ENCODE peak calls at places on chromosomes 1 and 21, in seven cellular contexts. One of them, this sample, is unnamed. For H3K36me3, the result is how much of the 10 kb centered on the place peaks cover.

GRCh38 chr1:169108897-169109560 is 2.5 kb downstream of the ATP1B1 start:
- DNase-seq in GM23338: peak
- DNase-seq in sigmoid colon: peak
- DNase-seq in stomach: peak
- DNase-seq in breast epithelium: no peak
- DNase-seq in HepG2: peak
- DNase-seq in spleen: no peak
- DNase-seq in this sample: peak

GRCh38 chr1:150765229-150765976 is at the start of gene CTSS:
- DNase-seq in GM23338: no peak
- DNase-seq in sigmoid colon: no peak
- DNase-seq in stomach: no peak
- DNase-seq in breast epithelium: no peak
- DNase-seq in HepG2: no peak
- DNase-seq in spleen: no peak
- DNase-seq in this sample: no peak

GRCh38 chr1:30782361-30783243 is 25.0 kb upstream of the LAPTM5 start:
- DNase-seq in GM23338: peak
- DNase-seq in sigmoid colon: peak
- DNase-seq in stomach: peak
- DNase-seq in breast epithelium: no peak
- DNase-seq in HepG2: peak
- DNase-seq in spleen: peak
- DNase-seq in this sample: peak

GRCh38 chr21:28904961-28905435 is 87.7 kb downstream of the LTN1 start:
- DNase-seq in GM23338: no peak
- DNase-seq in sigmoid colon: no peak
- DNase-seq in stomach: no peak
- DNase-seq in breast epithelium: no peak
- DNase-seq in HepG2: no peak
- DNase-seq in spleen: no peak
- DNase-seq in this sample: no peak

GRCh38 chr1:62321438-62321837 is 2.2 kb upstream of the KANK4 start:
- DNase-seq in GM23338: no peak
- DNase-seq in sigmoid colon: no peak
- DNase-seq in stomach: no peak
- DNase-seq in breast epithelium: no peak
- DNase-seq in HepG2: no peak
- DNase-seq in spleen: no peak
- DNase-seq in this sample: no peak

GRCh38 chr1:189269011-189269410 is 1208.7 kb downstream of the BRINP3 start:
- DNase-seq in GM23338: peak
- DNase-seq in sigmoid colon: no peak
- DNase-seq in stomach: no peak
- DNase-seq in breast epithelium: no peak
- DNase-seq in HepG2: no peak
- DNase-seq in spleen: no peak
- DNase-seq in this sample: no peak

GRCh38 chr1:7186382-7187120 is 401.3 kb downstream of the CAMTA1 start:
- DNase-seq in GM23338: peak
- DNase-seq in sigmoid colon: no peak
- DNase-seq in stomach: no peak
- DNase-seq in breast epithelium: no peak
- DNase-seq in HepG2: no peak
- DNase-seq in spleen: no peak
- DNase-seq in this sample: no peak

GRCh38 chr1:55317263-55317662 is 102.1 kb upstream of the USP24 start:
- DNase-seq in GM23338: no peak
- DNase-seq in sigmoid colon: no peak
- DNase-seq in stomach: no peak
- DNase-seq in breast epithelium: no peak
- DNase-seq in HepG2: no peak
- DNase-seq in spleen: no peak
- DNase-seq in this sample: no peak

GRCh38 chr1:6410248-6410893 is 9.3 kb downstream of the HES2 start:
- DNase-seq in GM23338: no peak
- DNase-seq in sigmoid colon: no peak
- DNase-seq in stomach: no peak
- DNase-seq in breast epithelium: no peak
- DNase-seq in HepG2: peak
- DNase-seq in spleen: no peak
- DNase-seq in this sample: no peak

GRCh38 chr1:178530037-178530402 is 17.1 kb downstream of the TEX35 start:
- DNase-seq in GM23338: no peak
- DNase-seq in sigmoid colon: peak
- DNase-seq in stomach: no peak
- DNase-seq in breast epithelium: peak
- DNase-seq in HepG2: peak
- DNase-seq in spleen: peak
- DNase-seq in this sample: no peak

GRCh38 chr1:201094829-201095228 is 17.4 kb downstream of the CACNA1S start:
- DNase-seq in GM23338: no peak
- DNase-seq in sigmoid colon: no peak
- DNase-seq in stomach: no peak
- DNase-seq in breast epithelium: no peak
- DNase-seq in HepG2: no peak
- DNase-seq in spleen: no peak
- DNase-seq in this sample: no peak

GRCh38 chr1:6234502-6235295 is 1.1 kb downstream of the ICMT start:
- DNase-seq in GM23338: peak
- DNase-seq in sigmoid colon: no peak
- DNase-seq in stomach: no peak
- DNase-seq in breast epithelium: no peak
- DNase-seq in HepG2: no peak
- DNase-seq in spleen: no peak
- DNase-seq in this sample: no peak

GRCh38 chr1:23417570-23417969 is 7.0 kb downstream of the TCEA3 start:
- DNase-seq in GM23338: no peak
- DNase-seq in sigmoid colon: no peak
- DNase-seq in stomach: peak
- DNase-seq in breast epithelium: no peak
- DNase-seq in HepG2: peak
- DNase-seq in spleen: no peak
- DNase-seq in this sample: no peak

GRCh38 chr1:21913763-21914162 is 23.3 kb downstream of the HSPG2 start:
- DNase-seq in GM23338: no peak
- DNase-seq in sigmoid colon: no peak
- DNase-seq in stomach: no peak
- DNase-seq in breast epithelium: no peak
- DNase-seq in HepG2: no peak
- DNase-seq in spleen: no peak
- DNase-seq in this sample: no peak

GRCh38 chr1:24089743-24090555 is 22.0 kb downstream of the MYOM3 start:
- DNase-seq in GM23338: no peak
- DNase-seq in sigmoid colon: no peak
- DNase-seq in stomach: no peak
- DNase-seq in breast epithelium: no peak
- DNase-seq in HepG2: no peak
- DNase-seq in spleen: no peak
- DNase-seq in this sample: peak

GRCh38 chr1:9280015-9280860 is 12.5 kb upstream of the SPSB1 start:
- DNase-seq in GM23338: peak
- DNase-seq in sigmoid colon: peak
- DNase-seq in stomach: peak
- DNase-seq in breast epithelium: no peak
- DNase-seq in HepG2: peak
- DNase-seq in spleen: peak
- DNase-seq in this sample: no peak

GRCh38 chr1:180586671-180587155 is 27.9 kb downstream of the OVAAL start:
- DNase-seq in GM23338: no peak
- DNase-seq in sigmoid colon: no peak
- DNase-seq in stomach: peak
- DNase-seq in breast epithelium: peak
- DNase-seq in HepG2: peak
- DNase-seq in spleen: no peak
- DNase-seq in this sample: peak

GRCh38 chr1:4485398-4485797 is 169.0 kb upstream of the AJAP1 start:
- DNase-seq in GM23338: no peak
- DNase-seq in sigmoid colon: no peak
- DNase-seq in stomach: no peak
- DNase-seq in breast epithelium: no peak
- DNase-seq in HepG2: no peak
- DNase-seq in spleen: no peak
- DNase-seq in this sample: no peak

GRCh38 chr1:215793210-215793609 is 226.1 kb downstream of the KCTD3 start:
- DNase-seq in GM23338: peak
- DNase-seq in sigmoid colon: no peak
- DNase-seq in stomach: no peak
- DNase-seq in breast epithelium: no peak
- DNase-seq in HepG2: no peak
- DNase-seq in spleen: no peak
- DNase-seq in this sample: no peak

GRCh38 chr1:240232548-240232947 is 140.9 kb downstream of the FMN2 start:
- DNase-seq in GM23338: no peak
- DNase-seq in sigmoid colon: no peak
- DNase-seq in stomach: no peak
- DNase-seq in breast epithelium: no peak
- DNase-seq in HepG2: no peak
- DNase-seq in spleen: no peak
- DNase-seq in this sample: no peak

GRCh38 chr1:203792491-203792890 is 2.9 kb upstream of the ZBED6 start:
- DNase-seq in GM23338: no peak
- DNase-seq in sigmoid colon: no peak
- DNase-seq in stomach: no peak
- DNase-seq in breast epithelium: peak
- DNase-seq in HepG2: no peak
- DNase-seq in spleen: no peak
- DNase-seq in this sample: no peak

GRCh38 chr1:221149111-221149510 is 269.9 kb downstream of the HLX start:
- DNase-seq in GM23338: no peak
- DNase-seq in sigmoid colon: no peak
- DNase-seq in stomach: no peak
- DNase-seq in breast epithelium: no peak
- DNase-seq in HepG2: no peak
- DNase-seq in spleen: no peak
- DNase-seq in this sample: no peak

GRCh38 chr1:232655041-232655745 is 25.3 kb upstream of the SIPA1L2 start:
- DNase-seq in GM23338: no peak
- DNase-seq in sigmoid colon: no peak
- DNase-seq in stomach: no peak
- DNase-seq in breast epithelium: no peak
- DNase-seq in HepG2: no peak
- DNase-seq in spleen: no peak
- DNase-seq in this sample: no peak

GRCh38 chr1:172727956-172728603 is 69.2 kb downstream of the FASLG start:
- DNase-seq in GM23338: peak
- DNase-seq in sigmoid colon: no peak
- DNase-seq in stomach: no peak
- DNase-seq in breast epithelium: no peak
- DNase-seq in HepG2: peak
- DNase-seq in spleen: no peak
- DNase-seq in this sample: no peak

GRCh38 chr1:225517221-225517620 is 89.4 kb upstream of the LBR start:
- DNase-seq in GM23338: no peak
- DNase-seq in sigmoid colon: no peak
- DNase-seq in stomach: no peak
- DNase-seq in breast epithelium: no peak
- DNase-seq in HepG2: no peak
- DNase-seq in spleen: no peak
- DNase-seq in this sample: no peak
- H3K36me3 ChIP-seq in GM23338: under half
- H3K36me3 ChIP-seq in sigmoid colon: under half
- H3K36me3 ChIP-seq in stomach: under half
- H3K36me3 ChIP-seq in breast epithelium: under half
- H3K36me3 ChIP-seq in HepG2: under half
- H3K36me3 ChIP-seq in spleen: under half
- H3K36me3 ChIP-seq in this sample: under half

GRCh38 chr21:35565204-35565611 is 495.1 kb downstream of the SETD4 start:
- DNase-seq in GM23338: no peak
- DNase-seq in sigmoid colon: no peak
- DNase-seq in stomach: peak
- DNase-seq in breast epithelium: peak
- DNase-seq in HepG2: no peak
- DNase-seq in spleen: no peak
- DNase-seq in this sample: no peak

GRCh38 chr21:35562876-35563275 is 497.4 kb downstream of the SETD4 start:
- DNase-seq in GM23338: no peak
- DNase-seq in sigmoid colon: no peak
- DNase-seq in stomach: no peak
- DNase-seq in breast epithelium: no peak
- DNase-seq in HepG2: no peak
- DNase-seq in spleen: no peak
- DNase-seq in this sample: no peak

GRCh38 chr21:35566874-35567273 is 493.5 kb downstream of the SETD4 start:
- DNase-seq in GM23338: no peak
- DNase-seq in sigmoid colon: no peak
- DNase-seq in stomach: no peak
- DNase-seq in breast epithelium: no peak
- DNase-seq in HepG2: no peak
- DNase-seq in spleen: no peak
- DNase-seq in this sample: no peak

GRCh38 chr21:35561076-35561475 is 499.2 kb downstream of the SETD4 start:
- DNase-seq in GM23338: no peak
- DNase-seq in sigmoid colon: no peak
- DNase-seq in stomach: no peak
- DNase-seq in breast epithelium: no peak
- DNase-seq in HepG2: no peak
- DNase-seq in spleen: no peak
- DNase-seq in this sample: no peak

DNA sequence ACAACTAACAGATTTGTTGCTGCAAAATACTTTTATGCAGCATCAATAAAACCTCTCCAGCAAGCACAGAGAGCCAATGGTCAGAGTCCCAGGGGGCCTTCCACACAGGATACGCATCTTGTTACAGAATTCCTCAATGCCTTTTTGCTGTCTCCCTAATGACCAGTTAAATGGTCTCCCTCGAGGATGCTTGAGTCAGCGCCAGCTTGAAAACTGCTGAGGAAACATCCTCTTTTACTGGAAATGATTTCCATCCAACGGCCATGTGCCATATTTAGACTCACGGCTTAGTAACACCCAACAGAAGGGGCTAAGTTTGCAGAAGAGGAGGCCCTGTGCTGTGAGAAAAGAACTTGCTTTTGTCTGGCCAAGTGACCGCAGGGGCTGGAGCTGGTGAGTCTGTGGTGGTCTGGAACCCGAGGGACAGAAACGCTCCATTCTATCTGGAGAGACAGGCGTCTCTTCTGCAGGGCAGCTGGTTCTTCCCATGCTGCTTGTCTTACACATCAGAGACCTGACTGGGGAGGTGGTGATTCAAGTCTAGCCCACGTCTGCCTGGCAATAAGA is 496.4 kb downstream of the SETD4 start:
- DNase-seq in GM23338: no peak
- DNase-seq in sigmoid colon: peak
- DNase-seq in stomach: no peak
- DNase-seq in breast epithelium: no peak
- DNase-seq in HepG2: no peak
- DNase-seq in spleen: no peak
- DNase-seq in this sample: no peak
- TF ChIP-seq POLR2AphosphoS5 in GM23338: no peak
- TF ChIP-seq POLR2AphosphoS5 in sigmoid colon: peak
- TF ChIP-seq POLR2AphosphoS5 in stomach: no peak
- TF ChIP-seq POLR2AphosphoS5 in breast epithelium: peak
- TF ChIP-seq POLR2AphosphoS5 in HepG2: no peak
- TF ChIP-seq POLR2AphosphoS5 in spleen: no peak
- TF ChIP-seq POLR2AphosphoS5 in this sample: no peak

GRCh38 chr1:47298025-47298699 is 15.8 kb downstream of the STIL start:
- DNase-seq in GM23338: no peak
- DNase-seq in sigmoid colon: no peak
- DNase-seq in stomach: no peak
- DNase-seq in breast epithelium: no peak
- DNase-seq in HepG2: no peak
- DNase-seq in spleen: no peak
- DNase-seq in this sample: no peak
- H3K36me3 ChIP-seq in GM23338: half or more
- H3K36me3 ChIP-seq in sigmoid colon: under half
- H3K36me3 ChIP-seq in stomach: under half
- H3K36me3 ChIP-seq in breast epithelium: under half
- H3K36me3 ChIP-seq in HepG2: under half
- H3K36me3 ChIP-seq in spleen: under half
- H3K36me3 ChIP-seq in this sample: under half

GRCh38 chr1:227004796-227005195 is 64.7 kb downstream of the COQ8A start:
- DNase-seq in GM23338: no peak
- DNase-seq in sigmoid colon: no peak
- DNase-seq in stomach: no peak
- DNase-seq in breast epithelium: no peak
- DNase-seq in HepG2: no peak
- DNase-seq in spleen: peak
- DNase-seq in this sample: no peak
- TF ChIP-seq POLR2AphosphoS5 in GM23338: no peak
- TF ChIP-seq POLR2AphosphoS5 in sigmoid colon: no peak
- TF ChIP-seq POLR2AphosphoS5 in stomach: no peak
- TF ChIP-seq POLR2AphosphoS5 in breast epithelium: no peak
- TF ChIP-seq POLR2AphosphoS5 in HepG2: no peak
- TF ChIP-seq POLR2AphosphoS5 in spleen: no peak
- TF ChIP-seq POLR2AphosphoS5 in this sample: no peak